ENCODE peak calls at places on chromosomes 4 and X, in four cellular contexts. K is DND-41, T is MM.1S, I is fibroblast of lung. G is an unnamed sample.

GRCh38 chr4:1236103-1236641 is 12.8 kb downstream of the CTBP1 start:
- DNase-seq in K (no peak), T (no peak), I (no peak), G (no peak)

GRCh38 chr4:575281-576141 is 584 bp downstream of the TMEM271 start:
- DNase-seq in K (no peak), T (no peak), I (peak), G (peak)

GRCh38 chr4:52891743-52892142 is 29.6 kb downstream of the RASL11B start:
- DNase-seq in K (no peak), T (no peak), I (no peak), G (no peak)

GRCh38 chr4:145075742-145076472 is 22.1 kb downstream of the ANAPC10 start:
- DNase-seq in K (peak), T (no peak), I (no peak), G (no peak)

GRCh38 chr4:66275381-66276060 is 605.2 kb upstream of the EPHA5 start:
- DNase-seq in K (no peak), T (no peak), I (peak), G (no peak)

GRCh38 chr4:37793562-37793961 is 32.9 kb upstream of the PGM2 start:
- DNase-seq in K (peak), T (peak), I (no peak), G (no peak)

GRCh38 chr4:8207314-8207713 is 8.2 kb downstream of the SH3TC1 start:
- DNase-seq in K (no peak), T (no peak), I (no peak), G (no peak)

GRCh38 chr4:143406523-143406922 is 69.8 kb downstream of the GAB1 start:
- DNase-seq in K (no peak), T (no peak), I (peak), G (no peak)

GRCh38 chrX:153651540-153652079 is 4.6 kb downstream of the DUSP9 start:
- DNase-seq in K (no peak), T (no peak), I (no peak), G (no peak)

GRCh38 chr4:7185487-7186030 is 6.8 kb upstream of the SORCS2 start:
- DNase-seq in K (no peak), T (no peak), I (no peak), G (no peak)

GRCh38 chrX:118353081-118353850 is 7.4 kb downstream of the WDR44 start:
- DNase-seq in K (no peak), T (no peak), I (no peak), G (no peak)

GRCh38 chr4:38154681-38155588 is 194.7 kb downstream of the PTTG2 start:
- DNase-seq in K (no peak), T (no peak), I (no peak), G (no peak)

GRCh38 chr4:1683903-1684755 is at the start of gene FAM53A:
- DNase-seq in K (peak), T (peak), I (peak), G (peak)

GRCh38 chr4:106502106-106502699 is 133.6 kb upstream of the GIMD1 start:
- DNase-seq in K (no peak), T (peak), I (peak), G (peak)

GRCh38 chr4:85952518-85952917 is 407.3 kb downstream of the MAPK10 start:
- DNase-seq in K (no peak), T (no peak), I (peak), G (no peak)

GRCh38 chr4:159292137-159292896 is 189.4 kb downstream of the RAPGEF2 start:
- DNase-seq in K (no peak), T (no peak), I (no peak), G (no peak)

GRCh38 chr4:75708218-75708691 is 16.1 kb upstream of the USO1 start:
- DNase-seq in K (peak), T (no peak), I (no peak), G (no peak)
- TF ChIP-seq CTCF in K (peak), T (peak), I (peak), G (peak)

DNA sequence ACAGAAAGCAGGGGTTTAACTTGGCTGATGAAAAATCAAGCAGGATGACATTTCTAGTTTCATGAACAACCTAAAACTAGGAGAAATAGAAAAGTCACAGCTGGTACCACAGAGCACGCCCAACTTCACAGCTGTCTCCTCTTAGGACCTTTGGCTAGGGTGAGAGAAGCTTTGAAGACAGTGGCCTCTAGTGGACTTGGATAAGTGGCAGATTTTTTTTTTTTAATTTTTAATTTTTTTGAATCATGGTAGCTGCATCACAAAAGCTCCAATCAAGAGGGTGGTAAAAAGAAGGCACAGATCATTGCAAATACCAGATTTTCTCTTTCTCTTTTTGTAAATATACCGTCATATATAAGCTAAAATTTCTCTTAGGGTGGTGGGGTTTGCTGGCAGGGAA is 20.2 kb upstream of the MAP3K15 start:
- DNase-seq in K (no peak), T (peak), I (no peak), G (no peak)
- TF ChIP-seq CTCF in K (peak), T (peak), I (peak), G (peak)

GRCh38 chrX:75038925-75039324 is 113.7 kb upstream of the NEXMIF start:
- DNase-seq in K (peak), T (no peak), I (peak), G (no peak)
- TF ChIP-seq CTCF in K (peak), T (no peak), I (peak), G (no peak)

DNA sequence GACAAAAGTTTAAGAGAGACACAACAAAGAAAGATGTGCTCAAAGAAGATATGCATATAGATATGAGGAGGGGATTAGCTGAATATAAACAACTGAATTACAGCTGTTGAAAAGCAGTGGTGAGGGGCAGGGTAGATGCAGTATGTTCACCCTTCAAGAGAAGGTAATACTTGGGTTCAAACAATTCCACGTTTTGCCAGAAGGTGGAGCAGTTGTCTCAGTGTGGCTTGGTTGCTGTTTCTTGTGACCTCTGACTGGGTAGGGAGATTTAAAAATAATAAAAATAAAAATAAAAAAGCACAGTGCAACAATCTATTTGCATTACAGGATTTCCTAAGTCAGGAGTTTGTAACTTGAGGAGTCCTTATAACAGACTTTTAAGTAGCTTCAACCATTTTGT is 23.3 kb downstream of the PHOX2B start:
- DNase-seq in K (no peak), T (no peak), I (no peak), G (no peak)
- TF ChIP-seq CTCF in K (peak), T (no peak), I (no peak), G (peak)

GRCh38 chr4:123862812-123863211 is 466.2 kb downstream of the SPRY1 start:
- DNase-seq in K (no peak), T (no peak), I (no peak), G (no peak)

GRCh38 chr4:123851521-123851920 is 454.9 kb downstream of the SPRY1 start:
- DNase-seq in K (no peak), T (no peak), I (no peak), G (no peak)

GRCh38 chr4:123858465-123858864 is 461.9 kb downstream of the SPRY1 start:
- DNase-seq in K (no peak), T (no peak), I (no peak), G (no peak)

GRCh38 chr4:123853651-123854050 is 457.1 kb downstream of the SPRY1 start:
- DNase-seq in K (no peak), T (no peak), I (no peak), G (no peak)

DNA sequence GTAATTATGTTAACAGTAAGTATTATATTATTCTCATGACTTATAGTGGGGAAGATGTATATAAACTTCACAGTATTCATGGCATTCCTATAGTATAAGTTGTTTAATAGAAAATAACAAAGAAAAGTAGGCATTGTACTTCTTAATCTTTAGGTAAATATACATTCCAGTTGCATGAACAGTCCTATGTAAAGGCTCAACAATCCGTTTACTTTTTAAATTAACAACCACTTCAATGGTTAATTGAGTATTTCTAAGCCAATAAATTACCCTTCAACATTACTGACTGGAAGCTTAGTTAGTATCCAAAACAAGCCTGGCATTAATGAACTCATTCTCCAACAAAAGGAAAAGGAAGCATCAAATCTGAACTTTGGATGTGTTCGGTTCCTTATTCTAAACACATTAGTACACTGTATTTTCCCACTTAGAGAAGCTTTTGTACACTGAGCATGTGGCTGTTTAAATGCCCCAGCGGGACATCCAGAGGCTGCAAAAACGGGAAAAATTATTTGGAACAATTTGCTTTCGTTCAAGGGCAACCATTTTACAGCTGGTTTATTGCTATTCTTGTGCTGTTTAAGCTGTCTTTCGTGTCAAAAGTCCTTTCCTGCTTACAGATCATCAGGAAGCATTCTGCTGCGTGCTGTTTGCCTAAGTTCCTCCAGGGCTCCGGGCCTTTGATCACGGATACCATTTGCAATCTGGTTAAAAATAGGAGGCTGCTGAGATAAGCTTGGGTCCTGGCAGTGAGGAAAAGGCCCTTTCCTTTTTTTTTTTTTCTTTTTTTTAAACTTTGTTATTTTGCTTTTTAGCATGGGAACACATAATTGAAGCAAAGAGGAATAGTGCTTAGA is 460.3 kb downstream of the SPRY1 start:
- DNase-seq in K (no peak), T (no peak), I (peak), G (no peak)
- TF ChIP-seq CTCF in K (no peak), T (no peak), I (peak), G (peak)

DNA sequence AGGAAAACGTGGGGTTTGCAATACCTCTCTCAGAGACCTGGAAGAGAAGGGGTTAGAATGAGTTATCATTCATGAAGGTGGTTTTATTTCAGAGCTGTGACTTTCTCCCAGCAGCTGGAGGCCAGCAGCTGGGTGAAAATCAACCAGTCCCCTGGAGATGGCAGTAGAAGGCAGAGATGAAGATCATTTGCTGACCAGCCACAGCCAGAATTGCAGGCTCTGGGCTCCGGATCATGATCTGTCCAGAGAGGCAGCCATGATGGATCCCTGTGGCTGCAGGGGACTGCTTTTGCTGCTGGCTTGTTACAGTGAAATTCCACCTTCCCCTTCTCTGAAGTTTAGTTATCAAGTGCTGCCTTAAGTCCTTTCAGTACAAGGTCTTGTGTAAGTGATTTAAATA is 46.9 kb upstream of the TAB3 start:
- DNase-seq in K (no peak), T (no peak), I (peak), G (no peak)
- TF ChIP-seq CTCF in K (no peak), T (no peak), I (no peak), G (peak)

DNA sequence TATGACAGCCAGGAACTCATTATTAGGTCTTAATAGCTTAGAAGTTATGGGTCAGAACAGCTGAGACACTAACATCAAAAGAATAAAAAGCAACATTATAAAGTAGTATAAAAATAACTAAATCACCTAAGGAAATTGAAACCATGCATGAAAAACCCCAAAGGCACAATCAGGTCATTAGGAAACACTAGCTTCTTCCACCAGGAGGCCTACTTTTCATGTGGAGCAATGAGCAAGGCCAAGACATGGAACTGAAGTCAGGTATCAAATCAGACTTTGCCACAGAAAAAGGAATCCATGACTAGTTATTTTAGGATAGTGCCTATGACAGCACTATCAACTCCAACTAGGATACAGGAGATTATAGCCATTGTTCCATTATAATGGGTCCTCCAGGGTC is 7.9 kb downstream of the HUWE1 start:
- DNase-seq in K (no peak), T (no peak), I (no peak), G (no peak)
- TF ChIP-seq CTCF in K (peak), T (peak), I (no peak), G (peak)

GRCh38 chrX:57573754-57574153 is 18.1 kb upstream of the ZXDB start:
- DNase-seq in K (peak), T (peak), I (no peak), G (no peak)
- TF ChIP-seq CTCF in K (peak), T (peak), I (peak), G (peak)

GRCh38 chr4:148770848-148771247 is 328.6 kb upstream of the NR3C2 start:
- DNase-seq in K (no peak), T (no peak), I (no peak), G (no peak)

GRCh38 chr4:148773313-148773712 is 331.1 kb upstream of the NR3C2 start:
- DNase-seq in K (no peak), T (no peak), I (no peak), G (no peak)

GRCh38 chr4:148774134-148774533 is 331.9 kb upstream of the NR3C2 start:
- DNase-seq in K (no peak), T (no peak), I (no peak), G (no peak)

GRCh38 chr4:148764720-148765119 is 322.5 kb upstream of the NR3C2 start:
- DNase-seq in K (no peak), T (no peak), I (no peak), G (no peak)

GRCh38 chr4:148770377-148770776 is 328.2 kb upstream of the NR3C2 start:
- DNase-seq in K (no peak), T (no peak), I (no peak), G (no peak)
- TF ChIP-seq CTCF in K (no peak), T (no peak), I (no peak), G (no peak)

GRCh38 chr4:185104733-185105132 is 38.3 kb upstream of the SLC25A4 start:
- DNase-seq in K (no peak), T (no peak), I (no peak), G (no peak)
- TF ChIP-seq CTCF in K (no peak), T (no peak), I (no peak), G (no peak)